ENCODE peak calls at places on chromosomes 16 and 17, in five cellular contexts. One of them, this sample, is unnamed.

GRCh38 chr17:46121841-46122485 is 71.3 kb downstream of the KANSL1 start:
- DNase-seq in right atrium auricular region: no peak
- DNase-seq in heart right ventricle: no peak
- DNase-seq in BE2C: no peak
- DNase-seq in stomach: no peak
- DNase-seq in this sample: no peak

GRCh38 chr17:62653831-62654829 is 26.7 kb downstream of the MRC2 start:
- DNase-seq in heart right ventricle: peak; percentile 87
- DNase-seq in right atrium auricular region: peak; percentile 77
- DNase-seq in BE2C: peak; percentile 49
- DNase-seq in stomach: peak; percentile 38
- DNase-seq in this sample: peak; percentile 49

GRCh38 chr16:75909746-75910145 is 183.5 kb upstream of the CPHXL start:
- DNase-seq in right atrium auricular region: no peak
- DNase-seq in heart right ventricle: no peak
- DNase-seq in stomach: no peak
- DNase-seq in BE2C: no peak
- DNase-seq in this sample: no peak

GRCh38 chr17:32915108-32915700 is 12.7 kb upstream of the TMEM98 start:
- DNase-seq in stomach: peak; percentile 49
- DNase-seq in BE2C: no peak
- DNase-seq in heart right ventricle: no peak
- DNase-seq in right atrium auricular region: peak; percentile 51
- DNase-seq in this sample: no peak

GRCh38 chr17:13725286-13725990 is 123.7 kb upstream of the HS3ST3A1 start:
- DNase-seq in stomach: no peak
- DNase-seq in right atrium auricular region: no peak
- DNase-seq in BE2C: peak; percentile 14
- DNase-seq in heart right ventricle: no peak
- DNase-seq in this sample: no peak

GRCh38 chr17:6556121-6557039 is at the start of gene PITPNM3:
- DNase-seq in BE2C: no peak
- DNase-seq in heart right ventricle: no peak
- DNase-seq in right atrium auricular region: no peak
- DNase-seq in stomach: peak; percentile 40
- DNase-seq in this sample: peak; percentile 57

GRCh38 chr16:8798174-8798527 is 512 bp downstream of the PMM2 start:
- DNase-seq in heart right ventricle: no peak
- DNase-seq in BE2C: no peak
- DNase-seq in stomach: no peak
- DNase-seq in right atrium auricular region: no peak
- DNase-seq in this sample: no peak

GRCh38 chr16:31412750-31413149 is 15.4 kb downstream of the COX6A2 start:
- DNase-seq in heart right ventricle: no peak
- DNase-seq in stomach: no peak
- DNase-seq in right atrium auricular region: no peak
- DNase-seq in BE2C: no peak
- DNase-seq in this sample: no peak

GRCh38 chr16:56339431-56340195 is 85.7 kb downstream of the AMFR start:
- DNase-seq in BE2C: no peak
- DNase-seq in stomach: no peak
- DNase-seq in heart right ventricle: peak; percentile 7
- DNase-seq in right atrium auricular region: no peak
- DNase-seq in this sample: no peak

GRCh38 chr16:73049051-73049910 is 1.4 kb upstream of the ZFHX3 start:
- DNase-seq in stomach: no peak
- DNase-seq in right atrium auricular region: no peak
- DNase-seq in BE2C: no peak
- DNase-seq in heart right ventricle: no peak
- DNase-seq in this sample: no peak

GRCh38 chr17:48457080-48457836 is 27.2 kb upstream of the SKAP1 start:
- DNase-seq in heart right ventricle: peak; percentile 41
- DNase-seq in stomach: peak; percentile 63
- DNase-seq in BE2C: peak; percentile 52
- DNase-seq in right atrium auricular region: peak; percentile 59
- DNase-seq in this sample: peak; percentile 80

GRCh38 chr16:2090481-2090797 is 42.7 kb downstream of the TSC2 start:
- DNase-seq in BE2C: no peak
- DNase-seq in stomach: peak; percentile 57
- DNase-seq in heart right ventricle: peak; percentile 58
- DNase-seq in right atrium auricular region: no peak
- DNase-seq in this sample: no peak

GRCh38 chr16:89119161-89119621 is 25.5 kb downstream of the ACSF3 start:
- DNase-seq in BE2C: no peak
- DNase-seq in heart right ventricle: no peak
- DNase-seq in stomach: no peak
- DNase-seq in right atrium auricular region: no peak
- DNase-seq in this sample: no peak

GRCh38 chr17:38729886-38730525 is at the start of gene CISD3:
- DNase-seq in right atrium auricular region: peak; percentile 76
- DNase-seq in BE2C: peak; percentile 93
- DNase-seq in heart right ventricle: peak; percentile 91
- DNase-seq in stomach: peak; percentile 91
- DNase-seq in this sample: peak; percentile 90
- TF ChIP-seq CTCF in right atrium auricular region: peak; percentile 85
- TF ChIP-seq CTCF in BE2C: peak; percentile 21
- TF ChIP-seq CTCF in heart right ventricle: peak; percentile 91
- TF ChIP-seq CTCF in stomach: no peak
- TF ChIP-seq CTCF in this sample: peak; percentile 45

DNA sequence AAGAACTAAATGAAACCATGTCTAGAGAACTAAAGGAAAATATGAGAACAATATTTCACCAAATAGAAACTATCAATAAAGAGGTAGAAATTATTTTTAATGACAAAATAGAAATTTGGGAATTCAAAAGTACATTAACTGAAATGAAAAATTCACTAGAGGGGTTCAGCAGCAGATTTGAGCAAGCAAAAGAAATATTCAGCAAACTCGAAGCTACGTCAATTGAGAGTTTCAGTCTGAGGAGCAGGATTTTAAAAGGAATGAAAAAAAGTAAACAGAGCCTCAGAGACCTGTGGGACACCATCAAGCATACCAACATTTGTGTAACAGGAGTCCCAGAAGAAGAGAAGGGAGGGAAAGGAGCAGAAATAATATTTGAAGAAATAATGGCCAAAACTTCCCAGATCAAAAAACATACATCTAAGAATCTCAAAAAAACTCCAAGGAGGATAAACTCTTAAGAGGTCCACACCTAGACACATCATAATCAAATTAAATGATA is 38.3 kb downstream of the ZFP90 start:
- DNase-seq in BE2C: no peak
- DNase-seq in right atrium auricular region: no peak
- DNase-seq in heart right ventricle: no peak
- DNase-seq in stomach: no peak
- DNase-seq in this sample: no peak
- H3K9me3 ChIP-seq in BE2C: no peaks in the 10 kb centered on the region
- H3K9me3 ChIP-seq in right atrium auricular region: peaks cover 22% of the 10 kb centered on the region
- H3K9me3 ChIP-seq in heart right ventricle: no peaks in the 10 kb centered on the region
- H3K9me3 ChIP-seq in stomach: peaks cover 96% of the 10 kb centered on the region
- H3K9me3 ChIP-seq in this sample: no peaks in the 10 kb centered on the region

GRCh38 chr16:87602821-87603683 is 744 bp downstream of the JPH3 start:
- DNase-seq in heart right ventricle: no peak
- DNase-seq in right atrium auricular region: no peak
- DNase-seq in stomach: no peak
- DNase-seq in BE2C: peak; percentile 31
- DNase-seq in this sample: no peak
- H3K4me3 ChIP-seq in heart right ventricle: no peak overlapping the region
- H3K4me3 ChIP-seq in right atrium auricular region: no peak overlapping the region
- H3K4me3 ChIP-seq in stomach: peak overlapping the region; percentile 17
- H3K4me3 ChIP-seq in BE2C: peak overlapping the region; percentile 33
- H3K4me3 ChIP-seq in this sample: peak overlapping the region; percentile 69

GRCh38 chr17:58341861-58342475 is 10.0 kb downstream of the SUPT4H1 start:
- DNase-seq in stomach: no peak
- DNase-seq in right atrium auricular region: no peak
- DNase-seq in heart right ventricle: no peak
- DNase-seq in BE2C: no peak
- DNase-seq in this sample: no peak

GRCh38 chr17:58344047-58344790 is 7.8 kb downstream of the SUPT4H1 start:
- DNase-seq in BE2C: no peak
- DNase-seq in stomach: peak; percentile 53
- DNase-seq in heart right ventricle: no peak
- DNase-seq in right atrium auricular region: no peak
- DNase-seq in this sample: no peak

GRCh38 chr17:58343131-58343530 is 8.9 kb downstream of the SUPT4H1 start:
- DNase-seq in heart right ventricle: no peak
- DNase-seq in stomach: no peak
- DNase-seq in BE2C: no peak
- DNase-seq in right atrium auricular region: no peak
- DNase-seq in this sample: no peak

GRCh38 chr17:58345500-58345899 is 6.5 kb downstream of the SUPT4H1 start:
- DNase-seq in BE2C: no peak
- DNase-seq in stomach: no peak
- DNase-seq in heart right ventricle: no peak
- DNase-seq in right atrium auricular region: no peak
- DNase-seq in this sample: no peak

GRCh38 chr17:58344791-58345157 is 7.2 kb downstream of the SUPT4H1 start:
- DNase-seq in BE2C: no peak
- DNase-seq in heart right ventricle: no peak
- DNase-seq in stomach: no peak
- DNase-seq in right atrium auricular region: no peak
- DNase-seq in this sample: no peak
- TF ChIP-seq CTCF in BE2C: no peak
- TF ChIP-seq CTCF in heart right ventricle: no peak
- TF ChIP-seq CTCF in stomach: no peak
- TF ChIP-seq CTCF in right atrium auricular region: no peak
- TF ChIP-seq CTCF in this sample: no peak

GRCh38 chr17:54408741-54409140 is 491.9 kb upstream of the TOM1L1 start:
- DNase-seq in stomach: no peak
- DNase-seq in heart right ventricle: no peak
- DNase-seq in right atrium auricular region: no peak
- DNase-seq in BE2C: no peak
- DNase-seq in this sample: no peak

GRCh38 chr17:54404259-54404658 is 496.4 kb upstream of the TOM1L1 start:
- DNase-seq in right atrium auricular region: no peak
- DNase-seq in stomach: no peak
- DNase-seq in BE2C: no peak
- DNase-seq in heart right ventricle: no peak
- DNase-seq in this sample: no peak

DNA sequence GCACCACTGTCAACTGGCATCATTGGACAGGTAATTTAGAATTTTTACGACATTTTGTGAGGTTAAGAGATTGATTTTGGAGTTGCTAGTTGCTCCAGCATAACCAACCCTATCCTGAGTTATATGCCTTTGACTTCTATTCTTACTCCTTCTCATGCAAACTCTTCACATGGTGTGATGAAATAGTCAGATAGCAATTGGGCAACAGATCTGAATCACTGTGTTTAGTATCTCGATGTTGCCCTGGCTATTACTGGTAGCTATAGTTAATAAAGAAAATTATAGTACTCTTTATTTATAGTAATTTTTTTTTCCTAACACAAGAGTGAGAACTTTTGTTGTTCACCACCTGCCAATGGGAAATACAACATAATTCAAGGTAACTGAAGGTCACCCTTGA is 494.8 kb upstream of the TOM1L1 start:
- DNase-seq in right atrium auricular region: no peak
- DNase-seq in BE2C: no peak
- DNase-seq in heart right ventricle: no peak
- DNase-seq in stomach: no peak
- DNase-seq in this sample: no peak
- H3K9me3 ChIP-seq in right atrium auricular region: no peaks in the 10 kb centered on the region
- H3K9me3 ChIP-seq in BE2C: no peaks in the 10 kb centered on the region
- H3K9me3 ChIP-seq in heart right ventricle: no peaks in the 10 kb centered on the region
- H3K9me3 ChIP-seq in stomach: no peaks in the 10 kb centered on the region
- H3K9me3 ChIP-seq in this sample: no peaks in the 10 kb centered on the region

This sample was measured in cardiac muscle cell.